ENCODE peak calls at places on chromosomes 6 and 20, in ten cellular contexts. H is HCT116, M is lower leg skin, S is adrenal gland, V is IMR-90, U is GM12892, Q is transverse colon, K is spleen, A is endothelial cell of umbilical vein, Y is uterus. C is an unnamed sample.

GRCh38 chr6:164378330-164378729 is 931.1 kb downstream of the C6orf118 start:
- DNase-seq in S (no peak), H (no peak), Q (no peak), M (no peak), K (no peak), U (no peak), V (no peak), A (no peak), Y (no peak), C (no peak)

GRCh38 chr20:24731312-24731711 is 217.8 kb upstream of the CST7 start:
- DNase-seq in K (no peak), H (no peak), U (no peak), Y (no peak), V (no peak), M (no peak), Q (no peak), A (no peak), S (no peak), C (no peak)

GRCh38 chr6:69331886-69332285 is 464.9 kb downstream of the LMBRD1 start:
- DNase-seq in Y (no peak), M (no peak), U (no peak), H (no peak), A (no peak), K (no peak), Q (no peak), V (no peak), S (no peak), C (no peak)

GRCh38 chr6:135506270-135506997 is 8.9 kb upstream of the AHI1 start:
- DNase-seq in M (no peak), Q (no peak), S (no peak), V (peak), H (no peak), Y (no peak), U (no peak), A (peak), K (no peak), C (peak)

GRCh38 chr20:10412591-10413408 is 21.2 kb downstream of the MKKS start:
- DNase-seq in S (no peak), H (no peak), A (peak), Y (no peak), K (no peak), V (no peak), Q (no peak), U (no peak), M (no peak), C (no peak)

GRCh38 chr6:72410769-72411168 is 211.1 kb upstream of the KCNQ5 start:
- DNase-seq in M (no peak), Y (no peak), U (no peak), A (no peak), K (no peak), Q (no peak), H (no peak), V (no peak), S (no peak), C (no peak)

GRCh38 chr6:33172307-33173227 is 19.7 kb downstream of the COL11A2 start:
- DNase-seq in U (no peak), Y (no peak), Q (no peak), K (peak), H (peak), V (peak), A (no peak), S (no peak), M (no peak), C (peak)

GRCh38 chr20:38875170-38875993 is 50.8 kb upstream of the FAM83D start:
- DNase-seq in M (no peak), U (peak), H (no peak), S (peak), Y (no peak), V (no peak), Q (peak), A (peak), K (peak), C (no peak)

GRCh38 chr6:111743859-111744692 is 129.2 kb downstream of the FYN start:
- DNase-seq in V (peak), A (no peak), S (no peak), Y (peak), K (no peak), Q (no peak), U (no peak), M (no peak), H (no peak), C (no peak)

GRCh38 chr6:145689529-145689928 is 45.8 kb downstream of the EPM2A start:
- DNase-seq in K (no peak), M (no peak), A (no peak), Y (no peak), Q (no peak), S (no peak), H (no peak), V (no peak), U (no peak), C (no peak)

GRCh38 chr20:49685809-49686208 is 27.9 kb downstream of the B4GALT5 start:
- DNase-seq in A (no peak), S (no peak), M (no peak), Q (no peak), K (no peak), V (peak), H (no peak), Y (no peak), U (no peak), C (peak)

GRCh38 chr6:135555550-135555949 is 58.0 kb upstream of the AHI1 start:
- DNase-seq in V (no peak), Y (no peak), S (no peak), M (no peak), H (no peak), U (no peak), K (no peak), A (no peak), Q (no peak), C (no peak)

GRCh38 chr6:85751374-85752055 is 108.8 kb upstream of the SYNCRIP start:
- DNase-seq in U (no peak), Y (no peak), K (no peak), A (no peak), M (no peak), H (no peak), V (no peak), S (no peak), Q (peak), C (no peak)

GRCh38 chr6:85754894-85755293 is 112.2 kb upstream of the SYNCRIP start:
- DNase-seq in M (no peak), A (no peak), U (no peak), S (no peak), Q (no peak), V (no peak), Y (no peak), K (no peak), H (no peak), C (no peak)

GRCh38 chr6:85756982-85757381 is 114.3 kb upstream of the SYNCRIP start:
- DNase-seq in U (no peak), S (no peak), V (peak), Y (no peak), M (no peak), Q (no peak), H (peak), K (no peak), A (peak), C (peak)

GRCh38 chr6:85749236-85749635 is 106.5 kb upstream of the SYNCRIP start:
- DNase-seq in S (no peak), Y (no peak), H (no peak), K (no peak), V (no peak), U (no peak), Q (no peak), M (no peak), A (no peak), C (no peak)

DNA sequence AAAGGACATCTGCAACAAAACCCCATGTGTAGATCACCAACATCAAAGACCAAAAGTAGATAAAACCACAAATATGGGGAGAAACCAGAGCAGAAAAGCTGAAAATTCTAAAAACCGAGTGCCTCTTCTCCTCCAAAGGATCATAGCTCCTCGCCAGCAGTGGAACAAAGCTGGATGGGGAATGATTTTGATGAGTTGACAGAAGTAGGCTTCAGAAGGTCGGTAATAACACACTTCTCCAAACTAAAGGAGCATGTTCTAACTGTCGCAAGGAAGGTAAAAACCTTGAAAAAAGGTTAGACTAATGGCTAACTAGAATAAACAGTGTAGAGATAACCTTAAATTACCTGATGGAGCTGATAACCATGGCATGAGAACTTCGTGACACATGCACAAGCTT is 109.9 kb upstream of the SYNCRIP start:
- DNase-seq in Q (no peak), M (no peak), S (no peak), U (no peak), Y (no peak), H (no peak), K (no peak), A (no peak), V (no peak), C (no peak)
- TF ChIP-seq POLR2A in Q (no peak), M (no peak), S (no peak), U (no peak), Y (no peak), H (no peak), K (no peak), A (no peak), V (no peak), C (no peak)

GRCh38 chr6:151805286-151805840 is 2.1 kb upstream of the ESR1 start:
- DNase-seq in H (no peak), V (no peak), U (no peak), Y (peak), Q (no peak), K (no peak), S (no peak), M (no peak), A (no peak), C (no peak)
- TF ChIP-seq POLR2A in H (no peak), V (no peak), U (no peak), Y (peak), Q (no peak), K (no peak), S (no peak), M (no peak), A (no peak), C (no peak)

GRCh38 chr6:134175532-134176282 is 123.3 kb upstream of the SLC2A12 start:
- DNase-seq in Y (peak), H (peak), K (peak), M (peak), Q (peak), V (peak), A (peak), U (peak), S (peak), C (peak)
- TF ChIP-seq POLR2A in Y (no peak), H (no peak), K (no peak), M (no peak), Q (no peak), V (no peak), A (no peak), U (no peak), S (no peak), C (no peak)

GRCh38 chr6:89829591-89830384 is at the start of gene CASP8AP2:
- DNase-seq in A (peak), M (peak), U (peak), V (peak), H (peak), Y (peak), Q (peak), K (peak), S (peak), C (peak)
- TF ChIP-seq POLR2A in A (peak), M (no peak), U (peak), V (no peak), H (peak), Y (peak), Q (no peak), K (no peak), S (peak), C (peak)

GRCh38 chr6:32154514-32155161 is 697 bp downstream of the PPT2 start:
- DNase-seq in U (peak), S (peak), A (peak), H (peak), Q (peak), V (peak), K (peak), Y (peak), M (no peak), C (peak)
- TF ChIP-seq POLR2A in U (no peak), S (no peak), A (no peak), H (no peak), Q (peak), V (no peak), K (no peak), Y (no peak), M (no peak), C (peak)

GRCh38 chr20:37095609-37096414 is at the start of gene RBL1:
- DNase-seq in Y (peak), Q (peak), S (peak), H (peak), M (peak), K (peak), V (peak), A (peak), U (peak), C (peak)
- TF ChIP-seq POLR2A in Y (peak), Q (peak), S (no peak), H (peak), M (no peak), K (no peak), V (no peak), A (peak), U (peak), C (peak)

DNA sequence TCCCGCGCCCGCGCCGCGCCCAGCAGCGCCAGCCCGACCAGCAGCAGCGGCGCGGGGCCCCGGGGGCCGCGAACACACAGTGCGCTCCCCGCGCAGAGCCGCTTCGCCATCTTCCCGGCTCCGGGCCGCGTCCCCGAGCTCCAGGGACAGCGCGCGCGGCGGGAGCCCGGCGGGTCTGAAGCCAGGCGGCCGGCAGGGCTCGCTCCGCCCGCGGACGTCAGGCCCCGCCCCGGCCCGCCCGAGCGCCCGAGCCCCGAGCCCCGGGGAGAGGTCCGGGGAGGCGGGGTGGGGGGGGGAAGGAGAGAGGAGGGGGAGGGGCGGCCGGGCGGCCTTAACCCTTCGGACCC is at the start of gene LAMA5:
- DNase-seq in M (no peak), A (no peak), K (no peak), U (peak), V (no peak), Y (no peak), S (peak), Q (peak), H (no peak), C (peak)
- TF ChIP-seq POLR2A in M (no peak), A (no peak), K (no peak), U (no peak), V (no peak), Y (peak), S (peak), Q (no peak), H (peak), C (no peak)

GRCh38 chr6:12010635-12011275 is 1.4 kb upstream of the HIVEP1 start:
- DNase-seq in M (peak), Y (peak), V (no peak), U (no peak), S (peak), H (no peak), Q (peak), K (peak), A (no peak), C (no peak)
- TF ChIP-seq POLR2A in M (no peak), Y (no peak), V (peak), U (peak), S (peak), H (no peak), Q (peak), K (no peak), A (no peak), C (peak)

C was measured in erythroblast.